ENCODE peak calls at places on chromosomes 11 and 22, in eight cellular contexts. X is keratinocyte, B is ovary, H is cardiac muscle cell, R is DND-41, C is heart left ventricle, T is IMR-90, U is H1. J is an unnamed sample.

GRCh38 chr11:111225871-111226270 is 19.7 kb upstream of the POU2AF2 start:
- DNase-seq in T (no peak), R (no peak), U (no peak), B (no peak), H (no peak), X (no peak), C (no peak), J (no peak)

GRCh38 chr11:36455658-36456111 is 54.4 kb downstream of the TRAF6 start:
- DNase-seq in R (peak; percentile 23), B (peak; percentile 78), T (peak; percentile 98), H (peak; percentile 98), U (no peak), X (peak; percentile 53), C (peak; percentile 90), J (peak; percentile 49)

GRCh38 chr22:20511578-20512259 is 4.3 kb downstream of the MED15 start:
- DNase-seq in U (no peak), C (no peak), T (no peak), H (no peak), B (no peak), X (no peak), R (no peak), J (no peak)

GRCh38 chr22:20095521-20095920 is 15.5 kb downstream of the DGCR8 start:
- DNase-seq in R (no peak), T (no peak), U (no peak), B (no peak), X (no peak), C (no peak), H (no peak), J (no peak)

GRCh38 chr11:13278620-13279486 is 1.3 kb downstream of the BMAL1 start:
- DNase-seq in U (peak; percentile 58), R (no peak), H (no peak), B (peak; percentile 12), C (no peak), T (no peak), X (no peak), J (peak; percentile 36)

GRCh38 chr11:73152861-73153483 is 10.9 kb upstream of the FCHSD2 start:
- DNase-seq in X (no peak), U (no peak), C (no peak), H (no peak), B (no peak), T (no peak), R (no peak), J (no peak)

GRCh38 chr11:130076774-130077481 is 7.2 kb downstream of the APLP2 start:
- DNase-seq in C (no peak), B (no peak), X (no peak), U (no peak), R (no peak), T (no peak), H (no peak), J (no peak)

GRCh38 chr11:110356769-110357671 is 60.6 kb upstream of the RDX start:
- DNase-seq in U (no peak), R (no peak), X (no peak), C (no peak), B (no peak), H (peak; percentile 17), T (peak; percentile 29), J (peak; percentile 90)

GRCh38 chr11:16604784-16605439 is 133.5 kb upstream of the C11orf58 start:
- DNase-seq in R (no peak), T (peak; percentile 35), C (peak; percentile 78), X (no peak), B (no peak), H (peak; percentile 59), U (peak; percentile 71), J (peak; percentile 63)

GRCh38 chr22:43289976-43290663 is 53.1 kb downstream of the SCUBE1 start:
- DNase-seq in B (peak; percentile 70), T (peak; percentile 11), X (no peak), H (peak; percentile 53), U (no peak), R (no peak), C (peak; percentile 71), J (no peak)

GRCh38 chr11:31824791-31825452 is 13.8 kb upstream of the PAX6 start:
- DNase-seq in T (no peak), R (no peak), C (no peak), B (no peak), H (no peak), U (peak; percentile 54), X (no peak), J (no peak)

GRCh38 chr22:31092161-31092560 is 11.0 kb downstream of the SMTN start:
- DNase-seq in X (no peak), U (no peak), B (no peak), T (no peak), C (no peak), H (no peak), R (no peak), J (no peak)

DNA sequence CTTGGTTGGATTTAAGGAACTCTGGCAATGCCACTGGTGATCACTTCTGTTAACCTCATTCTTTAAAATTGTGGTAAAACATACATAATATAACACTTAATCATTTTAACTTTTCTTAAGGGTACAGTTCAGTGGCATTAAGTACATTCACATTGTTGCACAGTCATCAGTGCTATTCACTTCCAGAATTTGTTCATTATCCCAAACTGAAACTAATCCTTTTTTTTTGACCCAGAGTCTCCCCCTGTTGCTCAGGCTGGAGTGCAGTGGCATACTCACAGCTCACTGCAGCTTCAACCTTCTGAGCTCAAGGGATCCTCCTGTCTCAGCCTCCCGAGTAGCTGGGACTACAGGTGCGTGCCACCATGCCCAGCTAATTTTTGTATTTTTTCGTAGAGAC is 10.6 kb downstream of the ELF5 start:
- DNase-seq in H (no peak), U (no peak), R (no peak), X (no peak), C (no peak), B (no peak), T (peak; percentile 6), J (no peak)
- TF ChIP-seq CTCF in H (no peak), U (no peak), R (peak; percentile 8), X (no peak), C (no peak), B (no peak), T (no peak), J (no peak)

GRCh38 chr11:19595840-19596751 is 116.5 kb upstream of the NAV2 start:
- DNase-seq in U (no peak), C (peak; percentile 77), H (peak; percentile 76), R (no peak), X (no peak), B (no peak), T (peak; percentile 90), J (peak; percentile 58)
- H3K27ac ChIP-seq in U (no peak overlapping the region), C (no peak overlapping the region), H (no peak overlapping the region), R (no peak overlapping the region), X (no peak overlapping the region), B (no peak overlapping the region), T (peak overlapping the region; percentile 95), J (peak overlapping the region; percentile 77)

GRCh38 chr11:54979375-54979774 is 272.7 kb downstream of the OR4A5 start:
- DNase-seq in H (no peak), C (no peak), T (no peak), X (no peak), U (no peak), R (no peak), B (no peak), J (no peak)
- H3K9me3 ChIP-seq in H (no peaks in the 10 kb centered on the region), C (peaks cover 56% of the 10 kb centered on the region), T (no peaks in the 10 kb centered on the region), X (no peaks in the 10 kb centered on the region), U (peaks cover 55% of the 10 kb centered on the region), R (peaks cover 34% of the 10 kb centered on the region), B (no peaks in the 10 kb centered on the region), J (no peaks in the 10 kb centered on the region)

DNA sequence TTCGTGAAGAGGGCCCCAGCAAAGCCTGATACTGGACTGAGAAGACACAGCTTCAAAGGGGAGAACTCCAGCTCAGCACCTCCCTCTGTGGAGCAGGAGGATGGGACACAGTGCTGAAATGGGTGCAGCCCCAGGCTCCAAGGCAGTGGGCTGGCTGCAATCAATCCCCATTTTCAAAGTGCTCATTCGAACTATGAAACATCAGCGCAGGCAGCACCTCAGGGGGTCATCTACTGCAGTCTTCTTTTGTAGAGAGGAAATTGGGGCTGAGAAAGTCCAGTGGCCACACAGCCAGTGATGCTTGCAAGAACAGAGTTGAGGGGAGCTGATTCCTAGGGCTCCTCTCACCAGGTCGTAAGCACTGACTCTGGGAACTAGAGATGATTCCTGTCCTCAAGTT is 25.1 kb downstream of the OPCML start:
- DNase-seq in H (no peak), R (no peak), U (peak; percentile 44), X (no peak), B (no peak), C (no peak), T (no peak), J (no peak)
- TF ChIP-seq CTCF in H (no peak), R (no peak), U (no peak), X (no peak), B (no peak), C (no peak), T (no peak), J (no peak)

GRCh38 chr11:44997566-44997965 is 46.9 kb upstream of the TP53I11 start:
- DNase-seq in X (no peak), T (no peak), U (peak; percentile 39), C (no peak), B (no peak), R (no peak), H (no peak), J (no peak)
- H3K27ac ChIP-seq in X (no peak overlapping the region), T (no peak overlapping the region), U (no peak overlapping the region), C (no peak overlapping the region), B (no peak overlapping the region), R (no peak overlapping the region), H (no peak overlapping the region), J (no peak overlapping the region)

DNA sequence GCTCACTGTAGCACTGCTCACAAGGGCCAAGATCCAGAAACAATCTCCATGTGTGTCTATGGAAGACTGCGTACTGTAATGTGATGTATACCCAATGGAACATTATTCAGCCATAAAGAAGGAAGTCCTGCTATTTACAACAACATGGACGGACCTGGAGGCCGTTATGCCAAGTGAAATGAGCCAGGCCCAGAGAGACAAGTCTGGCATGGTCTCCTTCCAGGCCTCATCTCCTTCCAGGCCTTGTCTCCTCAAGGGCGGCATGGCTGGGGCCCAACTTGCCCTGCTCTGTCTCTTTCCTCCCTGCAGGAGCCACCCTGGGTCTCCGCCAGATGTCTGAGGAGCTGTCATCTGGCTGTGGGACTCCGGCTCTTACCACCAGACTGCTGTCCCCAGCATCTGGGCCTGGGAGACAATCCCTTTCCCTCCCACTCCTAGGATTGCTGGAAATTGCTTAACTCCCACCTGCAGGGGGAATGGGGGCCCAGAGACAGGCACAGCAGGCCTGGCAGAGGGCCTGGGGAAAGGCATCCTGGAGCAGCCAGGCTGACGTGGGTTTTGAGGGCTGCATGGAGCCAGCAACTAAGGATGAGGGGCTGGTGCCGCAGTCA is 1326.6 kb downstream of the TBC1D22A start:
- DNase-seq in C (no peak), X (no peak), B (no peak), H (no peak), U (no peak), T (no peak), R (no peak), J (no peak)
- H3K9me3 ChIP-seq in C (no peaks in the 10 kb centered on the region), X (peaks cover 3% of the 10 kb centered on the region), B (no peaks in the 10 kb centered on the region), H (no peaks in the 10 kb centered on the region), U (no peaks in the 10 kb centered on the region), T (peaks cover 40% of the 10 kb centered on the region), R (no peaks in the 10 kb centered on the region), J (no peaks in the 10 kb centered on the region)